ENCODE peak calls at places on chromosome 22, in seven cellular contexts. K is IMR-90, P is HCT116, H is MM.1S, X is mesenchymal stem cell, E is osteoblast, D is mammary epithelial cell. F is an unnamed sample.
A peak's percentile ranks its signal among the peaks of the same experiment; 100 is the strongest.

GRCh38 chr22:40374567-40374966 is 4.2 kb downstream of the SGSM3 start:
- DNase-seq in D (no peak), H (no peak), E (no peak), K (no peak), P (no peak), X (no peak), F (no peak)

GRCh38 chr22:46535876-46536558 is 1.4 kb downstream of the CELSR1 start:
- DNase-seq in H (no peak), E (peak; percentile 84), X (no peak), K (no peak), P (no peak), D (no peak), F (no peak)

GRCh38 chr22:24101966-24102365 is 79.3 kb upstream of the SUSD2 start:
- DNase-seq in E (peak; percentile 44), K (no peak), D (no peak), X (no peak), P (no peak), H (no peak), F (no peak)

GRCh38 chr22:18031670-18032454 is 7.5 kb upstream of the MICAL3 start:
- DNase-seq in X (peak; percentile 85), P (peak; percentile 82), K (peak; percentile 97), H (no peak), E (peak; percentile 87), D (peak; percentile 97), F (peak; percentile 82)

GRCh38 chr22:30000566-30000965 is 79.7 kb upstream of the HORMAD2 start:
- DNase-seq in D (peak; percentile 26), E (peak; percentile 82), X (peak; percentile 35), P (no peak), K (peak; percentile 82), H (no peak), F (peak; percentile 14)

GRCh38 chr22:17903564-17904295 is 120.6 kb downstream of the MICAL3 start:
- DNase-seq in X (no peak), K (no peak), P (no peak), D (no peak), E (no peak), H (no peak), F (no peak)

GRCh38 chr22:28628766-28629165 is 50.9 kb downstream of the TTC28 start:
- DNase-seq in D (no peak), P (no peak), K (no peak), X (no peak), E (no peak), H (no peak), F (no peak)

GRCh38 chr22:41445171-41446056 is 1.2 kb downstream of the TOB2 start:
- DNase-seq in E (no peak), H (peak; percentile 47), D (peak; percentile 7), X (peak; percentile 34), P (no peak), K (no peak), F (no peak)

GRCh38 chr22:32020117-32020516 is 22.9 kb upstream of the SLC5A1 start:
- DNase-seq in H (peak; percentile 12), D (peak; percentile 100), P (peak; percentile 51), X (peak; percentile 85), K (peak; percentile 81), E (no peak), F (peak; percentile 66)

GRCh38 chr22:24230911-24231656 is 13.8 kb downstream of the GGT5 start:
- DNase-seq in K (no peak), H (peak; percentile 40), X (no peak), D (no peak), P (no peak), E (peak; percentile 71), F (no peak)

GRCh38 chr22:46262449-46263207 is 515 bp downstream of the PKDREJ start:
- DNase-seq in H (no peak), P (no peak), D (no peak), K (peak; percentile 35), E (peak; percentile 93), X (peak; percentile 31), F (peak; percentile 56)

GRCh38 chr22:35449829-35450689 is 50.1 kb downstream of the MCM5 start:
- DNase-seq in H (no peak), D (no peak), E (peak; percentile 58), K (no peak), P (no peak), X (no peak), F (no peak)

GRCh38 chr22:45073064-45073463 is 63.3 kb upstream of the PHF21B start:
- DNase-seq in H (no peak), X (no peak), D (no peak), P (no peak), E (peak; percentile 32), K (no peak), F (no peak)

GRCh38 chr22:30250713-30251267 is 4.2 kb upstream of the LIF start:
- DNase-seq in E (peak; percentile 99), H (no peak), X (peak; percentile 46), P (no peak), D (peak; percentile 90), K (peak; percentile 86), F (no peak)

GRCh38 chr22:40123387-40123786 is 54.3 kb upstream of the TNRC6B start:
- DNase-seq in K (no peak), P (no peak), E (no peak), X (no peak), D (no peak), H (no peak), F (no peak)

GRCh38 chr22:35116269-35116668 is 50.3 kb downstream of the ISX start:
- DNase-seq in X (no peak), K (no peak), E (no peak), P (no peak), D (no peak), H (no peak), F (no peak)

GRCh38 chr22:28977050-28977449 is 84.6 kb downstream of the C22orf31 start:
- DNase-seq in H (no peak), D (no peak), K (no peak), P (no peak), X (peak; percentile 22), E (no peak), F (no peak)

GRCh38 chr22:29003552-29003951 is 58.1 kb downstream of the C22orf31 start:
- DNase-seq in D (no peak), P (no peak), K (no peak), E (no peak), H (no peak), X (no peak), F (no peak)

GRCh38 chr22:16915711-16916110 is 90.5 kb upstream of the XKR3 start:
- DNase-seq in K (no peak), E (no peak), P (no peak), D (peak; percentile 60), H (peak; percentile 31), X (no peak), F (no peak)

GRCh38 chr22:36433318-36434231 is 45.8 kb upstream of the MYH9 start:
- DNase-seq in P (no peak), D (no peak), H (no peak), E (peak; percentile 62), X (no peak), K (no peak), F (no peak)

GRCh38 chr22:29359469-29359868 is 28.9 kb downstream of the AP1B1 start:
- DNase-seq in K (peak; percentile 53), D (no peak), H (no peak), X (peak; percentile 70), P (peak; percentile 16), E (peak; percentile 93), F (peak; percentile 70)

GRCh38 chr22:49433044-49433443 is 394.6 kb downstream of the BRD1 start:
- DNase-seq in E (no peak), K (no peak), X (no peak), D (no peak), H (no peak), P (no peak), F (no peak)
- H3K27me3 ChIP-seq in E (no peaks in the 10 kb centered on the region), K (no peaks in the 10 kb centered on the region), X (no peaks in the 10 kb centered on the region), D (no peaks in the 10 kb centered on the region), H (no peaks in the 10 kb centered on the region), P (peaks cover 3% of the 10 kb centered on the region), F (no peaks in the 10 kb centered on the region)

DNA sequence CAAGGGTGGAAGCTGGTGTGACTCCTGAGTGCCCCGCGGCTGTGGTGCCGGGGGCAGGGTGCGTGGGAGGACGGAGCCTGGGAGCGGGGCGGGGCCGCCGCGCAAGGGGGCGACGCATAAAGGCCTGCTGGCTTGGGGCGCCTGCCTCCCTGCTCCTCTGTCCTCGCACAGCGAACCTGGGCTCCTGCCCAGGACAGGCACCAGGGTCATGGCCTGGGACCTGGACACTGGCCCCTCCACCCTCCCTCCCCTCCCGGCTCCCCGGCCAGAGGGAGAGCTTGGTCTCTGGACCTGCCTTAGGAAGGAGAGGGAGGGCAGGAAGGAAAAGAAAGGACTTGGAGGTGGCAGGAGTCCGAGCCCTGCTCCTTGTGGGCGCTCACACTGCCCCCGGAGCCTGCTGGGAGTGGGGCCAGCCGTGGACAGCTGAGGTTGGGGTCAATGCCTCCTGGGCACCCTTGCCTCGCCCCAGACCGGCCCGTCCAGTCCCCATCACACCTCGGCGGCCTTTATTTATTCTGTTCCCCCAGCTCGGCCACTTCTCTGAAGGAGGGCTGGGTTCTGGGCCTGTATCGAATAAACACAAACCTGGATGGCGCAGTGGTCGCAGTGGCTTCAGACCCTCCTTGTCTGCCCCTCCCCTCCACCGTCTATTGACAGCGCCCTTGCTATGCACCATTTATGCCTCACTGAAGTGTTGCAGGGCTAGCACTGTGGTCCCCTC is 8.7 kb downstream of the SLC16A8 start:
- DNase-seq in E (peak; percentile 62), K (no peak), P (no peak), X (no peak), D (no peak), H (no peak), F (no peak)
- H3K4me2 ChIP-seq in E (no peak overlapping the region), K (no peak overlapping the region), P (no peak overlapping the region), X (no peak overlapping the region), D (no peak overlapping the region), H (no peak overlapping the region), F (no peak overlapping the region)

GRCh38 chr22:50604256-50604580 is 3.6 kb downstream of the MAPK8IP2 start:
- DNase-seq in D (no peak), H (no peak), E (peak; percentile 67), P (no peak), X (no peak), K (no peak), F (no peak)

GRCh38 chr22:50605349-50606074 is 4.9 kb downstream of the MAPK8IP2 start:
- DNase-seq in P (no peak), H (no peak), K (no peak), E (peak; percentile 72), X (no peak), D (no peak), F (no peak)

GRCh38 chr22:50602338-50602700 is 1.7 kb downstream of the MAPK8IP2 start:
- DNase-seq in D (no peak), E (peak; percentile 79), H (no peak), P (no peak), K (no peak), X (no peak), F (no peak)

GRCh38 chr22:50604623-50605348 is 4.2 kb downstream of the MAPK8IP2 start:
- DNase-seq in K (no peak), H (no peak), E (peak; percentile 80), D (no peak), P (no peak), X (no peak), F (no peak)

GRCh38 chr22:50603511-50604255 is 3.1 kb downstream of the MAPK8IP2 start:
- DNase-seq in X (no peak), K (no peak), E (peak; percentile 83), H (no peak), P (no peak), D (no peak), F (no peak)
- H3K27me3 ChIP-seq in X (peaks cover 77% of the 10 kb centered on the region), K (peaks cover 69% of the 10 kb centered on the region), E (peaks cover 32% of the 10 kb centered on the region), H (peaks cover 83% of the 10 kb centered on the region), P (no peaks in the 10 kb centered on the region), D (no peaks in the 10 kb centered on the region), F (peaks cover 25% of the 10 kb centered on the region)

DNA sequence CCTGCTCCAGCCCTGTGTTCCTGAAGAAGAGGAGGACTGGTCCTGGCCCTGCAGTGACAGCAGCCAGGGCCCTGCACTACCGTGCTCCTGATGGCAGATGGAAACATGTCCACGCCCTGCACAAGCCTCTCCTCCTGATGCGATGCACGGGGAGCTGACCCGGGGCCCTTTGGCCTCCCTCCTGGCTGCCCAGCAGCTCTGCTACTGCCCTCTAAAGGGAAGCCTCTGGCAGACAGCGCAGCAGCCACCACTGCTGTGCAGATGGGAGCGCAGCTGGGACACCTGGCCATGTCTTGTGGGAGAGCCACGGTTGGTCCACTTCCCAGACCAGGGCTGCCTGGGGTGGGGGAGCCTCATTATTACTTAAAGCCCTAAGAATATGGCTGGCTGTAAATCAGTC is 38.2 kb downstream of the TBX1 start:
- DNase-seq in P (no peak), K (no peak), D (no peak), E (no peak), H (no peak), X (no peak), F (no peak)
- H3K4me2 ChIP-seq in P (no peak overlapping the region), K (no peak overlapping the region), D (no peak overlapping the region), E (peak overlapping the region; percentile 23), H (no peak overlapping the region), X (no peak overlapping the region), F (no peak overlapping the region)

F was measured in fibroblast of lung.